ENCODE peak calls at places on chromosomes 1 and 21, in five cellular contexts. One of them, this sample, is unnamed.

GRCh38 chr1:203342192-203342940 is 8.6 kb downstream of the FMOD start:
- DNase-seq in GDM1: no peak
- DNase-seq in transverse colon: peak; percentile 77
- DNase-seq in CD8-positive, alpha-beta T cell: peak; percentile 50
- DNase-seq in Karpas-422: peak; percentile 81
- DNase-seq in this sample: peak; percentile 44

GRCh38 chr1:37156646-37157045 is 122.3 kb upstream of the GRIK3 start:
- DNase-seq in GDM1: no peak
- DNase-seq in transverse colon: no peak
- DNase-seq in CD8-positive, alpha-beta T cell: no peak
- DNase-seq in Karpas-422: peak; percentile 45
- DNase-seq in this sample: no peak

GRCh38 chr1:28602536-28603439 is 10.7 kb downstream of the RAB42 start:
- DNase-seq in GDM1: peak; percentile 20
- DNase-seq in transverse colon: peak; percentile 55
- DNase-seq in CD8-positive, alpha-beta T cell: peak; percentile 43
- DNase-seq in Karpas-422: peak; percentile 73
- DNase-seq in this sample: peak; percentile 73

GRCh38 chr1:63721531-63722189 is 52.2 kb upstream of the ROR1 start:
- DNase-seq in GDM1: no peak
- DNase-seq in transverse colon: no peak
- DNase-seq in CD8-positive, alpha-beta T cell: no peak
- DNase-seq in Karpas-422: no peak
- DNase-seq in this sample: no peak

GRCh38 chr1:226436855-226437491 is 29.1 kb upstream of the PARP1 start:
- DNase-seq in GDM1: no peak
- DNase-seq in transverse colon: peak; percentile 13
- DNase-seq in CD8-positive, alpha-beta T cell: no peak
- DNase-seq in Karpas-422: peak; percentile 97
- DNase-seq in this sample: no peak

GRCh38 chr1:163055531-163055930 is 13.6 kb upstream of the RGS4 start:
- DNase-seq in GDM1: no peak
- DNase-seq in transverse colon: no peak
- DNase-seq in CD8-positive, alpha-beta T cell: no peak
- DNase-seq in Karpas-422: no peak
- DNase-seq in this sample: peak; percentile 2

GRCh38 chr1:52633291-52633754 is 355 bp downstream of the SHISAL2A start:
- DNase-seq in GDM1: no peak
- DNase-seq in transverse colon: no peak
- DNase-seq in CD8-positive, alpha-beta T cell: peak; percentile 40
- DNase-seq in Karpas-422: no peak
- DNase-seq in this sample: peak; percentile 54

GRCh38 chr1:203839081-203839480 is 22.3 kb upstream of the SNRPE start:
- DNase-seq in GDM1: no peak
- DNase-seq in transverse colon: no peak
- DNase-seq in CD8-positive, alpha-beta T cell: no peak
- DNase-seq in Karpas-422: peak; percentile 11
- DNase-seq in this sample: no peak

GRCh38 chr21:37248298-37248697 is 18.8 kb downstream of the VPS26C start:
- DNase-seq in GDM1: no peak
- DNase-seq in transverse colon: no peak
- DNase-seq in CD8-positive, alpha-beta T cell: no peak
- DNase-seq in Karpas-422: no peak
- DNase-seq in this sample: no peak

GRCh38 chr1:23759277-23759676 is 16.0 kb downstream of the ELOA start:
- DNase-seq in GDM1: no peak
- DNase-seq in transverse colon: no peak
- DNase-seq in CD8-positive, alpha-beta T cell: no peak
- DNase-seq in Karpas-422: no peak
- DNase-seq in this sample: no peak

GRCh38 chr1:19942088-19942487 is 18.7 kb upstream of the PLA2G2E start:
- DNase-seq in GDM1: no peak
- DNase-seq in transverse colon: no peak
- DNase-seq in CD8-positive, alpha-beta T cell: no peak
- DNase-seq in Karpas-422: no peak
- DNase-seq in this sample: no peak

GRCh38 chr1:40379785-40380452 is 6.4 kb downstream of the SMAP2 start:
- DNase-seq in GDM1: no peak
- DNase-seq in transverse colon: no peak
- DNase-seq in CD8-positive, alpha-beta T cell: no peak
- DNase-seq in Karpas-422: no peak
- DNase-seq in this sample: no peak

GRCh38 chr1:234721476-234722266 is 111.7 kb upstream of the IRF2BP2 start:
- DNase-seq in GDM1: no peak
- DNase-seq in transverse colon: peak; percentile 54
- DNase-seq in CD8-positive, alpha-beta T cell: no peak
- DNase-seq in Karpas-422: no peak
- DNase-seq in this sample: peak; percentile 58

GRCh38 chr1:167635233-167635648 is 5.2 kb downstream of the RCSD1 start:
- DNase-seq in GDM1: no peak
- DNase-seq in transverse colon: no peak
- DNase-seq in CD8-positive, alpha-beta T cell: no peak
- DNase-seq in Karpas-422: no peak
- DNase-seq in this sample: no peak

GRCh38 chr21:45827881-45828579 is 153.5 kb upstream of the COL6A1 start:
- DNase-seq in GDM1: no peak
- DNase-seq in transverse colon: no peak
- DNase-seq in CD8-positive, alpha-beta T cell: no peak
- DNase-seq in Karpas-422: no peak
- DNase-seq in this sample: no peak

GRCh38 chr1:200376521-200376920 is 33.3 kb downstream of the ZNF281 start:
- DNase-seq in GDM1: no peak
- DNase-seq in transverse colon: no peak
- DNase-seq in CD8-positive, alpha-beta T cell: no peak
- DNase-seq in Karpas-422: no peak
- DNase-seq in this sample: no peak

GRCh38 chr1:40301066-40301465 is 16.0 kb downstream of the COL9A2 start:
- DNase-seq in GDM1: no peak
- DNase-seq in transverse colon: no peak
- DNase-seq in CD8-positive, alpha-beta T cell: no peak
- DNase-seq in Karpas-422: no peak
- DNase-seq in this sample: no peak

GRCh38 chr1:3688836-3689750 is 36.8 kb downstream of the TP73 start:
- DNase-seq in GDM1: no peak
- DNase-seq in transverse colon: no peak
- DNase-seq in CD8-positive, alpha-beta T cell: no peak
- DNase-seq in Karpas-422: no peak
- DNase-seq in this sample: no peak

GRCh38 chr1:17046043-17046657 is 7.7 kb downstream of the SDHB start:
- DNase-seq in GDM1: no peak
- DNase-seq in transverse colon: no peak
- DNase-seq in CD8-positive, alpha-beta T cell: no peak
- DNase-seq in Karpas-422: peak; percentile 69
- DNase-seq in this sample: peak; percentile 64

GRCh38 chr1:159535907-159536306 is at the start of gene OR10J5:
- DNase-seq in GDM1: no peak
- DNase-seq in transverse colon: no peak
- DNase-seq in CD8-positive, alpha-beta T cell: no peak
- DNase-seq in Karpas-422: no peak
- DNase-seq in this sample: no peak

GRCh38 chr1:13783551-13783950 is 83.6 kb downstream of the PRDM2 start:
- DNase-seq in GDM1: no peak
- DNase-seq in transverse colon: no peak
- DNase-seq in CD8-positive, alpha-beta T cell: no peak
- DNase-seq in Karpas-422: no peak
- DNase-seq in this sample: no peak

GRCh38 chr21:35309316-35309715 is 260.2 kb upstream of the RUNX1 start:
- DNase-seq in GDM1: no peak
- DNase-seq in transverse colon: no peak
- DNase-seq in CD8-positive, alpha-beta T cell: no peak
- DNase-seq in Karpas-422: no peak
- DNase-seq in this sample: no peak

GRCh38 chr1:222247811-222248310 is 300.0 kb downstream of the HHIPL2 start:
- DNase-seq in GDM1: no peak
- DNase-seq in transverse colon: no peak
- DNase-seq in CD8-positive, alpha-beta T cell: no peak
- DNase-seq in Karpas-422: no peak
- DNase-seq in this sample: no peak

GRCh38 chr1:109906160-109906838 is 4.3 kb upstream of the CSF1 start:
- DNase-seq in GDM1: no peak
- DNase-seq in transverse colon: no peak
- DNase-seq in CD8-positive, alpha-beta T cell: peak; percentile 53
- DNase-seq in Karpas-422: peak; percentile 79
- DNase-seq in this sample: peak; percentile 55

GRCh38 chr1:24349891-24350290 is 30.7 kb downstream of the GRHL3 start:
- DNase-seq in GDM1: no peak
- DNase-seq in transverse colon: no peak
- DNase-seq in CD8-positive, alpha-beta T cell: no peak
- DNase-seq in Karpas-422: no peak
- DNase-seq in this sample: no peak

GRCh38 chr1:34928066-34928864 is 1.2 kb downstream of the DLGAP3 start:
- DNase-seq in GDM1: no peak
- DNase-seq in transverse colon: no peak
- DNase-seq in CD8-positive, alpha-beta T cell: no peak
- DNase-seq in Karpas-422: no peak
- DNase-seq in this sample: no peak

GRCh38 chr1:64062941-64063581 is 140.4 kb upstream of the UBE2U start:
- DNase-seq in GDM1: no peak
- DNase-seq in transverse colon: no peak
- DNase-seq in CD8-positive, alpha-beta T cell: no peak
- DNase-seq in Karpas-422: no peak
- DNase-seq in this sample: no peak

GRCh38 chr1:27300341-27301051 is 21.5 kb upstream of the TMEM222 start:
- DNase-seq in GDM1: peak; percentile 85
- DNase-seq in transverse colon: peak; percentile 80
- DNase-seq in CD8-positive, alpha-beta T cell: peak; percentile 74
- DNase-seq in Karpas-422: peak; percentile 94
- DNase-seq in this sample: peak; percentile 91

GRCh38 chr1:101410048-101410878 is 173.4 kb downstream of the S1PR1 start:
- DNase-seq in GDM1: no peak
- DNase-seq in transverse colon: no peak
- DNase-seq in CD8-positive, alpha-beta T cell: no peak
- DNase-seq in Karpas-422: peak; percentile 64
- DNase-seq in this sample: peak; percentile 43

GRCh38 chr1:232017057-232017456 is 390.5 kb downstream of the DISC1 start:
- DNase-seq in GDM1: no peak
- DNase-seq in transverse colon: no peak
- DNase-seq in CD8-positive, alpha-beta T cell: no peak
- DNase-seq in Karpas-422: no peak
- DNase-seq in this sample: no peak

GRCh38 chr1:168455764-168456163 is 88.0 kb downstream of the XCL2 start:
- DNase-seq in GDM1: no peak
- DNase-seq in transverse colon: no peak
- DNase-seq in CD8-positive, alpha-beta T cell: no peak
- DNase-seq in Karpas-422: no peak
- DNase-seq in this sample: no peak

GRCh38 chr1:173240609-173241008 is 33.5 kb upstream of the TNFSF4 start:
- DNase-seq in GDM1: no peak
- DNase-seq in transverse colon: no peak
- DNase-seq in CD8-positive, alpha-beta T cell: no peak
- DNase-seq in Karpas-422: no peak
- DNase-seq in this sample: no peak

GRCh38 chr1:17591814-17592430 is 52.4 kb downstream of the ARHGEF10L start:
- DNase-seq in GDM1: no peak
- DNase-seq in transverse colon: no peak
- DNase-seq in CD8-positive, alpha-beta T cell: no peak
- DNase-seq in Karpas-422: no peak
- DNase-seq in this sample: no peak

GRCh38 chr1:43464840-43465693 is 11.3 kb upstream of the HYI start:
- DNase-seq in GDM1: no peak
- DNase-seq in transverse colon: no peak
- DNase-seq in CD8-positive, alpha-beta T cell: no peak
- DNase-seq in Karpas-422: no peak
- DNase-seq in this sample: peak; percentile 42

GRCh38 chr1:66239834-66240233 is 294.1 kb upstream of the SGIP1 start:
- DNase-seq in GDM1: no peak
- DNase-seq in transverse colon: no peak
- DNase-seq in CD8-positive, alpha-beta T cell: no peak
- DNase-seq in Karpas-422: peak; percentile 52
- DNase-seq in this sample: peak; percentile 10

GRCh38 chr1:185670187-185670627 is 64.0 kb upstream of the HMCN1 start:
- DNase-seq in GDM1: peak; percentile 33
- DNase-seq in transverse colon: peak; percentile 49
- DNase-seq in CD8-positive, alpha-beta T cell: peak; percentile 65
- DNase-seq in Karpas-422: peak; percentile 82
- DNase-seq in this sample: peak; percentile 68

GRCh38 chr1:112956503-112957132 is 622 bp upstream of the SLC16A1 start:
- DNase-seq in GDM1: no peak
- DNase-seq in transverse colon: no peak
- DNase-seq in CD8-positive, alpha-beta T cell: peak; percentile 40
- DNase-seq in Karpas-422: peak; percentile 72
- DNase-seq in this sample: no peak

This sample was measured in NB4.